ENCODE peak calls at places on chromosomes 12 and 14, in eight cellular contexts. U is HS-5; P is HT-29; K is progenitor cell of endocrine pancreas; I is activated CD4-positive, alpha-beta T cell treated with anti-CD3 and anti-CD28 coated beads, Interleukin-2, amount 50 U/mL, for 1 hour; C is GM23338; Q is ovary; W is amygdala. G is an unnamed sample.

GRCh38 chr12:76674669-76675315 is 89.1 kb upstream of the ZDHHC17 start:
- DNase-seq in I (no peak), K (no peak), W (no peak), U (no peak), P (no peak), Q (no peak), C (no peak), G (no peak)

GRCh38 chr14:58817846-58818245 is 180.1 kb downstream of the DACT1 start:
- DNase-seq in C (no peak), K (no peak), U (peak), I (no peak), W (no peak), Q (no peak), P (no peak), G (no peak)

GRCh38 chr12:6442799-6443198 is 2.0 kb upstream of the CD27 start:
- DNase-seq in U (no peak), W (no peak), P (no peak), Q (no peak), C (no peak), I (no peak), K (no peak), G (no peak)

GRCh38 chr12:70398862-70399261 is 32.8 kb downstream of the KCNMB4 start:
- DNase-seq in U (no peak), W (no peak), I (no peak), P (no peak), Q (no peak), C (no peak), K (no peak), G (no peak)

GRCh38 chr14:29446971-29447370 is 480.7 kb downstream of the PRKD1 start:
- DNase-seq in P (no peak), Q (no peak), C (no peak), U (no peak), I (no peak), W (no peak), K (no peak), G (no peak)

GRCh38 chr14:105092124-105092911 is 27.1 kb upstream of the GPR132 start:
- DNase-seq in Q (peak), I (no peak), W (no peak), C (peak), P (peak), K (no peak), U (no peak), G (peak)

GRCh38 chr12:12636641-12637040 is 25.0 kb downstream of the CREBL2 start:
- DNase-seq in U (no peak), C (no peak), I (no peak), W (no peak), Q (no peak), P (no peak), K (no peak), G (no peak)

GRCh38 chr14:94079891-94080605 is 954 bp downstream of the DDX24 start:
- DNase-seq in I (no peak), C (no peak), K (no peak), Q (no peak), P (no peak), U (no peak), W (no peak), G (no peak)

GRCh38 chr12:127273621-127274020 is 993.3 kb upstream of the TMEM132C start:
- DNase-seq in U (peak), Q (no peak), K (no peak), C (no peak), P (no peak), W (no peak), I (no peak), G (no peak)

GRCh38 chr14:35420036-35420811 is 15.7 kb upstream of the NFKBIA start:
- DNase-seq in K (no peak), C (no peak), Q (no peak), U (peak), W (no peak), I (no peak), P (no peak), G (no peak)

GRCh38 chr12:89162704-89163261 is 189.5 kb downstream of the DUSP6 start:
- DNase-seq in Q (no peak), I (no peak), C (no peak), U (peak), W (no peak), K (no peak), P (no peak), G (peak)

GRCh38 chr14:51566831-51567582 is 84.7 kb upstream of the FRMD6 start:
- DNase-seq in Q (no peak), W (no peak), P (no peak), I (no peak), U (no peak), C (peak), K (no peak), G (no peak)

GRCh38 chr12:48601013-48601756 is 31.3 kb upstream of the LALBA start:
- DNase-seq in U (no peak), P (no peak), K (no peak), W (no peak), I (no peak), Q (no peak), C (peak), G (no peak)

GRCh38 chr12:55847603-55848329 is 5.0 kb upstream of the MMP19 start:
- DNase-seq in W (peak), K (no peak), I (no peak), C (peak), P (no peak), Q (peak), U (peak), G (no peak)

GRCh38 chr12:117749431-117749830 is 219.4 kb downstream of the KSR2 start:
- DNase-seq in Q (no peak), W (no peak), I (no peak), U (no peak), P (no peak), C (no peak), K (no peak), G (no peak)

GRCh38 chr12:46562625-46563228 is 190.2 kb upstream of the SLC38A2 start:
- DNase-seq in W (no peak), U (peak), Q (no peak), K (no peak), I (no peak), P (no peak), C (no peak), G (no peak)

GRCh38 chr14:29461131-29461530 is 466.5 kb downstream of the PRKD1 start:
- DNase-seq in C (no peak), Q (no peak), U (no peak), K (no peak), W (no peak), I (no peak), P (no peak), G (no peak)

GRCh38 chr12:92408072-92408900 is 262.6 kb upstream of the BTG1 start:
- DNase-seq in C (peak), Q (no peak), U (no peak), I (peak), K (no peak), W (no peak), P (peak), G (peak)

GRCh38 chr14:87864356-87865230 is 128.4 kb downstream of the GALC start:
- DNase-seq in P (no peak), U (no peak), K (no peak), C (no peak), Q (no peak), I (no peak), W (no peak), G (no peak)

GRCh38 chr14:81166126-81166525 is 54.6 kb downstream of the GTF2A1 start:
- DNase-seq in C (no peak), I (no peak), P (no peak), Q (no peak), W (no peak), U (no peak), K (no peak), G (no peak)

GRCh38 chr12:122961551-122962329 is 4.5 kb downstream of the ABCB9 start:
- DNase-seq in K (no peak), I (no peak), U (no peak), W (no peak), Q (no peak), P (peak), C (no peak), G (peak)

GRCh38 chr14:73283592-73284379 is 46.5 kb downstream of the PAPLN start:
- DNase-seq in W (no peak), P (no peak), C (peak), Q (no peak), U (no peak), I (no peak), K (no peak), G (no peak)

GRCh38 chr12:118188690-118189371 is 52.9 kb downstream of the PEBP1 start:
- DNase-seq in C (peak), P (no peak), K (no peak), Q (peak), U (no peak), W (peak), I (no peak), G (no peak)

GRCh38 chr12:118536306-118536900 is 160.0 kb downstream of the SUDS3 start:
- DNase-seq in C (no peak), U (no peak), W (no peak), Q (no peak), P (no peak), I (no peak), K (no peak), G (no peak)

GRCh38 chr14:94423465-94424056 is 29.0 kb downstream of the SERPINA11 start:
- DNase-seq in W (no peak), K (peak), P (peak), U (peak), Q (peak), C (peak), I (peak), G (peak)

GRCh38 chr14:101369916-101370592 is 191.2 kb upstream of the DIO3 start:
- DNase-seq in C (no peak), I (no peak), W (no peak), U (no peak), Q (peak), P (no peak), K (no peak), G (no peak)

GRCh38 chr12:127459166-127459565 is 807.8 kb upstream of the TMEM132C start:
- DNase-seq in W (no peak), K (no peak), P (no peak), I (no peak), U (no peak), Q (no peak), C (no peak), G (no peak)

GRCh38 chr12:6868211-6869048 is 1.1 kb downstream of the TPI1 start:
- DNase-seq in K (no peak), Q (no peak), U (no peak), W (no peak), C (no peak), I (no peak), P (peak), G (no peak)